ENCODE peak calls at places on chromosome 19, in five cellular contexts. N, F, H, B and Q are unnamed samples.

GRCh38 chr19:35266904-35267817 is 1.6 kb upstream of the USF2 start:
- DNase-seq in N (peak; percentile 46), F (peak; percentile 78), H (no peak), B (no peak), Q (peak; percentile 63)

GRCh38 chr19:48551437-48552302 is at the start of gene SULT2B1:
- DNase-seq in N (no peak), F (no peak), H (no peak), B (no peak), Q (no peak)

GRCh38 chr19:384801-385169 is 24.2 kb downstream of the C2CD4C start:
- DNase-seq in N (no peak), F (no peak), H (no peak), B (no peak), Q (no peak)

GRCh38 chr19:39826311-39826945 is 7.5 kb downstream of the DYRK1B start:
- DNase-seq in N (no peak), F (no peak), H (no peak), B (no peak), Q (no peak)

GRCh38 chr19:45151821-45152503 is 8.8 kb downstream of the NKPD1 start:
- DNase-seq in N (no peak), F (no peak), H (no peak), B (no peak), Q (no peak)

GRCh38 chr19:17103177-17103576 is 27.6 kb downstream of the MYO9B start:
- DNase-seq in N (no peak), F (no peak), H (peak; percentile 59), B (no peak), Q (peak; percentile 18)

GRCh38 chr19:15466851-15467733 is 2.7 kb upstream of the RASAL3 start:
- DNase-seq in N (no peak), F (no peak), H (peak; percentile 88), B (no peak), Q (no peak)

GRCh38 chr19:5585461-5586299 is 17.9 kb upstream of the TINCR start:
- DNase-seq in N (no peak), F (no peak), H (no peak), B (no peak), Q (no peak)

GRCh38 chr19:4523306-4524110 is 5.2 kb upstream of the PLIN4 start:
- DNase-seq in N (no peak), F (peak; percentile 52), H (peak; percentile 63), B (no peak), Q (peak; percentile 11)

GRCh38 chr19:46303702-46304397 is 7.0 kb downstream of the HIF3A start:
- DNase-seq in N (peak; percentile 98), F (peak; percentile 59), H (peak; percentile 65), B (peak; percentile 36), Q (no peak)

GRCh38 chr19:4338441-4339350 is at the start of gene STAP2:
- DNase-seq in N (peak; percentile 87), F (peak; percentile 58), H (peak; percentile 17), B (no peak), Q (no peak)

GRCh38 chr19:15194938-15195337 is 5.9 kb downstream of the NOTCH3 start:
- DNase-seq in N (no peak), F (no peak), H (peak; percentile 63), B (peak; percentile 50), Q (no peak)

GRCh38 chr19:45145270-45146189 is 15.3 kb downstream of the NKPD1 start:
- DNase-seq in N (no peak), F (no peak), H (no peak), B (no peak), Q (no peak)

GRCh38 chr19:34644991-34645461 is 31.9 kb downstream of the SCGB2B2 start:
- DNase-seq in N (no peak), F (no peak), H (no peak), B (no peak), Q (no peak)

GRCh38 chr19:35751839-35752745 is 3.7 kb downstream of the LIN37 start:
- DNase-seq in N (no peak), F (no peak), H (no peak), B (no peak), Q (no peak)

GRCh38 chr19:41376998-41377365 is 649 bp downstream of the TMEM91 start:
- DNase-seq in N (no peak), F (no peak), H (no peak), B (no peak), Q (no peak)

GRCh38 chr19:1613808-1614570 is 8.7 kb upstream of the UQCR11 start:
- DNase-seq in N (no peak), F (no peak), H (no peak), B (no peak), Q (no peak)

GRCh38 chr19:1610579-1610978 is 5.3 kb upstream of the UQCR11 start:
- DNase-seq in N (no peak), F (no peak), H (no peak), B (no peak), Q (no peak)

GRCh38 chr19:1609680-1610474 is 4.6 kb upstream of the UQCR11 start:
- DNase-seq in N (no peak), F (no peak), H (no peak), B (no peak), Q (no peak)

GRCh38 chr19:1611353-1611752 is 6.1 kb upstream of the UQCR11 start:
- DNase-seq in N (no peak), F (no peak), H (no peak), B (no peak), Q (no peak)

DNA sequence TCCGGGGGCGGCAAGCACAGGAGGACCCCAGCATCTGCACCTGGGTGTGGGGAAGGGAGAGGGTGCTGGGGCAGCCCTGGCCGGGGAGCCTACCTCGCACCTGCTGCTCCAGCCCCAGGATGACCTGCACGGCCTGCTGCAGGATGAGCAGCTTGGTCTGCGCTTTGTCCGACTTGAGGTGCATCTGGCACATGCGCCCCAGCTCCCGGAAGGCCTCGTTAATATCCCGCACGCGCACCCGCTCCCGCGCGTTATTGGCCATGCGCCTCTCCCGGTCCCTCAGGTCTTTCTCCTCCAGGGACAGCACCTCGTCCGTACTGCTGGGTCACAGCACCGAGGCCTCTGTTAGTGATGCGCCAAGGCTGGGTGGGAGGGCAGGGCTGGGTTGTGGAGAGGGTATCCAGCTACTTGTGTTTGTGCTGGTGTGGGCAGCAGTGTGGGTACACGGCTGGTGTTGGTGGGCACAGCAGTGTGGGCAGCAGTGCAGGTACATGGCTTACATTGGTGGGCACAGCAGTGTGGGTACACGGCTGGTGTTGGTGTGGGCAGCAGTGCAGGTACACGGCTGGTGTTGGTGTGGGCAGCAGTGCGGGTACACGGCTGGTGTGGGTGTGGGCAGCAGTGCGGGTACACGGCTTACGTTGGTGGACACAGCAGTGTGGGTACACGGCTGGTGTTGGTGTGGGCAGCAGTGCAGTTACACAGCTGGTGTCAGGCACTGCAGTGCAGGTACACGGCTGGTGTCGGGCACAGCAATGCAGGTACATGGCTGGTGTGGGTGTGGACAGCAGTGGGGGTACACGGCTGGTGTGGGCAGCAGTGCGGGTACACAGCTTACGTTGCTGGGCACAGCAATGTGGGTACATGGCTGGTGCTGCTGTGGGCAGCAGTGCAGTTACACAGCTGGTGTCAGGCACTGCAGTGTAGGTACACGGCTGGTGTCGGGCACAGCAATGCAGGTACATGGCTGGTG is 7.1 kb upstream of the UQCR11 start:
- DNase-seq in N (no peak), F (no peak), H (no peak), B (no peak), Q (no peak)
- H3K4me1 ChIP-seq in N (no peaks in the 10 kb centered on the region), F (no peaks in the 10 kb centered on the region), H (no peaks in the 10 kb centered on the region), B (no peaks in the 10 kb centered on the region), Q (no peaks in the 10 kb centered on the region)

GRCh38 chr19:38316477-38317067 is 825 bp upstream of the YIF1B start:
- DNase-seq in N (no peak), F (no peak), H (no peak), B (no peak), Q (no peak)

GRCh38 chr19:38319421-38320258 is at the start of gene KCNK6:
- DNase-seq in N (no peak), F (peak; percentile 73), H (peak; percentile 34), B (peak; percentile 41), Q (no peak)

GRCh38 chr19:38320969-38321339 is 1.3 kb downstream of the KCNK6 start:
- DNase-seq in N (no peak), F (no peak), H (no peak), B (no peak), Q (no peak)

GRCh38 chr19:38317104-38317612 is 1.4 kb upstream of the YIF1B start:
- DNase-seq in N (no peak), F (no peak), H (no peak), B (no peak), Q (no peak)

GRCh38 chr19:38318595-38319142 is 976 bp upstream of the KCNK6 start:
- DNase-seq in N (no peak), F (peak; percentile 55), H (peak; percentile 62), B (no peak), Q (no peak)
- H3K4me1 ChIP-seq in N (peaks cover 4% of the 10 kb centered on the region), F (peaks cover 13% of the 10 kb centered on the region), H (no peaks in the 10 kb centered on the region), B (peaks cover 14% of the 10 kb centered on the region), Q (peaks cover 19% of the 10 kb centered on the region)

GRCh38 chr19:18104793-18105131 is 7.2 kb downstream of the MAST3 start:
- DNase-seq in N (no peak), F (no peak), H (no peak), B (no peak), Q (no peak)

GRCh38 chr19:18109363-18109730 is 11.8 kb downstream of the MAST3 start:
- DNase-seq in N (no peak), F (no peak), H (no peak), B (no peak), Q (no peak)

GRCh38 chr19:18109731-18110671 is 12.4 kb downstream of the MAST3 start:
- DNase-seq in N (peak; percentile 64), F (peak; percentile 55), H (no peak), B (peak; percentile 46), Q (peak; percentile 66)

GRCh38 chr19:18108897-18109296 is 11.3 kb downstream of the MAST3 start:
- DNase-seq in N (peak; percentile 63), F (no peak), H (no peak), B (no peak), Q (no peak)

DNA sequence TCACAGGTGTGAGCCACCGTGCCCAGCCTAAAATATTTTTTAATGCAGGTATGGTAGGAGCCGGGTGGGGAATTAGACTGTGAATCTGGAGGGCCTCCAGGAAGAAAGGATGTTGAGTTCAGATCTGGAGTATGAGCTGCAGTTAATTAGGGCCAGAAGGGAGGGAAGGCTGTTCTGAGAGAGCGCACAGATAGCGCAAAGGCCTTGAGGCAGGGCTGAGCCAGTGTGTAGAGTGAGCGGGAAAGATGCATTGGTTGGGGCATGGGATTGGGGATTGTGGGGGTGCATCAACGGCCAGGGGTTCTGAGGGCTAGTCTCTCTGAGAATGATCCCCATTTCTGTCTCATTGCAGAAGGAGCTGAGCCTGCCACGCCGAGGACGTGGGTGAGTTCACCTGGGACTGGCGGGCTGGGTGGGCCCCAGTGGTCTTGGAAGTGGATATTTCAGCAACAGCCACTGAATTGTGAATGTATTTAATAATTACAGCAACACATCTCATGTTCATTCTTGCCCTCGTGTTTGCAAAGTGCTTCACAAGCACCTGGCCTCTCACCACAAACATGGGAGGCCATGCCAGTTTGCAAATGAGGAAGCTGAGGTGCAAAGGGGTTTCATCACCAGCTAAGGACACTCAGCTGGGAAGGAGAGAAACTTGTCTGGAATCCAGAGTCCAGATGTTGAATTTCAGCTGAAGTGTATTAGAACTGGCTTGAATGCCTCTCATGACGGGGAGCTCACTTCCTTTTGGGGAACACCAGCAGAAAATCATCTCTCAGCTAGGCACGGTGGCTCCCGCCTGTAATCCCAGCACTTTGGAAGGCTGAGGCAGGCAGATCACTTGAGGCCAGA is 9.9 kb downstream of the MAST3 start:
- DNase-seq in N (no peak), F (no peak), H (no peak), B (no peak), Q (no peak)
- H3K4me1 ChIP-seq in N (peaks cover 17% of the 10 kb centered on the region), F (peaks cover 9% of the 10 kb centered on the region), H (no peaks in the 10 kb centered on the region), B (peaks cover 26% of the 10 kb centered on the region), Q (peaks cover 7% of the 10 kb centered on the region)

GRCh38 chr19:19459099-19459498 is 53.6 kb downstream of the GATAD2A start:
- DNase-seq in N (no peak), F (no peak), H (peak; percentile 37), B (no peak), Q (no peak)
- H3K4me1 ChIP-seq in N (peaks cover 37% of the 10 kb centered on the region), F (peaks cover 32% of the 10 kb centered on the region), H (peaks cover 44% of the 10 kb centered on the region), B (peaks cover 48% of the 10 kb centered on the region), Q (peaks cover 16% of the 10 kb centered on the region)

GRCh38 chr19:30391052-30391451 is 18.9 kb downstream of the ZNF536 start:
- DNase-seq in N (no peak), F (no peak), H (no peak), B (no peak), Q (no peak)
- H3K4me1 ChIP-seq in N (no peaks in the 10 kb centered on the region), F (no peaks in the 10 kb centered on the region), H (peaks cover 4% of the 10 kb centered on the region), B (no peaks in the 10 kb centered on the region), Q (peaks cover 28% of the 10 kb centered on the region)